ENCODE peak calls at places on chromosomes 2 and 18, in ten cellular contexts. Z is neuronal stem cell; L is activated gamma-delta T cell treated with Interleukin-2 at 50 U/mL for 16 hours; H is fibroblast of gingiva; D is NCI-H345; G is psoas muscle; F is mucosa of gallbladder; E is activated T-helper 1 cell treated with anti-CD3 and anti-CD28 coated beads, Interleukin-12 subunit alpha, Interleukin-12 subunit beta, Interleukin-2, Interleukin-4 antibody, amounts not matched to agents 30 ng/mL and 10 ng/mL and 1 ng/mL, durations not matched to agents 14 hours and 24 hours and 36 hours; R is transverse colon; O is activated CD8-positive, alpha-beta memory T cell treated with anti-CD3 and anti-CD28 coated beads, Interleukin-2, amount 10 ng/mL, durations not matched to agents 7 days and 5 days. I is an unnamed sample.
A peak's percentile ranks its signal among the peaks of the same experiment; 100 is the strongest.

GRCh38 chr2:127545796-127546195 is 10.3 kb downstream of the MYO7B start:
- DNase-seq in Z (no peak), L (no peak), H (no peak), D (no peak), G (no peak), F (no peak), E (no peak), R (no peak), O (no peak), I (no peak)

GRCh38 chr2:12213222-12213621 is 466.8 kb downstream of the LPIN1 start:
- DNase-seq in Z (no peak), L (no peak), H (no peak), D (peak; percentile 5), G (no peak), F (no peak), E (no peak), R (no peak), O (no peak), I (no peak)

GRCh38 chr18:48693006-48693405 is 154.2 kb downstream of the CTIF start:
- DNase-seq in Z (no peak), L (no peak), H (no peak), D (no peak), G (no peak), F (no peak), E (no peak), R (no peak), O (no peak), I (no peak)

GRCh38 chr18:31099490-31100230 is 2.6 kb downstream of the DSC2 start:
- DNase-seq in Z (no peak), L (no peak), H (no peak), D (no peak), G (no peak), F (no peak), E (no peak), R (peak; percentile 22), O (no peak), I (no peak)

GRCh38 chr2:188976545-188977268 is 2.5 kb downstream of the COL3A1 start:
- DNase-seq in Z (no peak), L (no peak), H (peak; percentile 78), D (no peak), G (no peak), F (no peak), E (no peak), R (no peak), O (no peak), I (peak; percentile 82)

GRCh38 chr2:235611337-235611736 is 117.5 kb downstream of the AGAP1 start:
- DNase-seq in Z (no peak), L (no peak), H (no peak), D (peak; percentile 68), G (no peak), F (no peak), E (no peak), R (no peak), O (no peak), I (no peak)

GRCh38 chr18:45386256-45386655 is 229.0 kb upstream of the SLC14A2 start:
- DNase-seq in Z (peak; percentile 52), L (no peak), H (peak; percentile 27), D (peak; percentile 29), G (no peak), F (no peak), E (no peak), R (peak; percentile 24), O (no peak), I (peak; percentile 54)

GRCh38 chr2:149258531-149258930 is 71.9 kb upstream of the LYPD6 start:
- DNase-seq in Z (no peak), L (no peak), H (no peak), D (no peak), G (no peak), F (no peak), E (no peak), R (no peak), O (no peak), I (no peak)

GRCh38 chr2:94872676-94873361 is 1.6 kb downstream of the TEKT4 start:
- DNase-seq in Z (no peak), L (no peak), H (no peak), D (no peak), G (no peak), F (no peak), E (no peak), R (no peak), O (peak; percentile 26), I (no peak)

GRCh38 chr2:130828461-130828860 is 8.3 kb upstream of the ARHGEF4 start:
- DNase-seq in Z (no peak), L (no peak), H (no peak), D (no peak), G (no peak), F (no peak), E (no peak), R (no peak), O (no peak), I (no peak)

GRCh38 chr18:46469186-46469915 is 187.7 kb downstream of the LOXHD1 start:
- DNase-seq in Z (no peak), L (no peak), H (peak; percentile 42), D (peak; percentile 82), G (no peak), F (no peak), E (no peak), R (no peak), O (no peak), I (no peak)

GRCh38 chr2:55616509-55617159 is 788 bp downstream of the PPP4R3B start:
- DNase-seq in Z (peak; percentile 15), L (peak; percentile 25), H (peak; percentile 60), D (peak; percentile 40), G (no peak), F (peak; percentile 24), E (peak; percentile 22), R (peak; percentile 37), O (peak; percentile 60), I (peak; percentile 73)

GRCh38 chr2:196592912-196593881 is 46.3 kb upstream of the CCDC150 start:
- DNase-seq in Z (peak; percentile 62), L (no peak), H (peak; percentile 69), D (peak; percentile 72), G (peak; percentile 18), F (no peak), E (no peak), R (no peak), O (no peak), I (peak; percentile 63)

GRCh38 chr2:149038442-149039212 is at the start of gene LYPD6B:
- DNase-seq in Z (no peak), L (no peak), H (no peak), D (peak; percentile 71), G (no peak), F (peak; percentile 71), E (no peak), R (peak; percentile 75), O (no peak), I (no peak)

GRCh38 chr2:162258686-162259085 is 15.4 kb upstream of the FAP start:
- DNase-seq in Z (no peak), L (no peak), H (peak; percentile 51), D (no peak), G (no peak), F (no peak), E (no peak), R (no peak), O (no peak), I (peak; percentile 51)

GRCh38 chr2:191927319-191927867 is 80.5 kb upstream of the CAVIN2 start:
- DNase-seq in Z (no peak), L (no peak), H (peak; percentile 92), D (peak; percentile 57), G (no peak), F (peak; percentile 89), E (no peak), R (peak; percentile 56), O (no peak), I (peak; percentile 69)

GRCh38 chr2:24049485-24050021 is at the start of gene FKBP1B:
- DNase-seq in Z (peak; percentile 63), L (peak; percentile 47), H (peak; percentile 21), D (peak; percentile 75), G (peak; percentile 58), F (peak; percentile 18), E (peak; percentile 47), R (peak; percentile 80), O (peak; percentile 86), I (peak; percentile 55)

GRCh38 chr2:173884403-173884802 is 80.8 kb downstream of the SP3 start:
- DNase-seq in Z (peak; percentile 9), L (peak; percentile 46), H (peak; percentile 31), D (no peak), G (peak; percentile 35), F (peak; percentile 46), E (no peak), R (peak; percentile 54), O (no peak), I (peak; percentile 66)

GRCh38 chr2:64274399-64275173 is 130.4 kb upstream of the PELI1 start:
- DNase-seq in Z (no peak), L (no peak), H (no peak), D (no peak), G (no peak), F (no peak), E (no peak), R (no peak), O (no peak), I (no peak)

GRCh38 chr2:160096414-160096813 is 34.0 kb upstream of the PLA2R1 start:
- DNase-seq in Z (no peak), L (no peak), H (no peak), D (no peak), G (no peak), F (no peak), E (no peak), R (no peak), O (no peak), I (peak; percentile 31)

GRCh38 chr2:119730598-119731278 is 29.0 kb upstream of the PTPN4 start:
- DNase-seq in Z (no peak), L (no peak), H (no peak), D (peak; percentile 7), G (no peak), F (no peak), E (no peak), R (no peak), O (no peak), I (no peak)

GRCh38 chr2:241542278-241542605 is 16.3 kb upstream of the BOK start:
- DNase-seq in Z (no peak), L (no peak), H (no peak), D (no peak), G (no peak), F (no peak), E (no peak), R (no peak), O (no peak), I (no peak)

I was measured in cardiac fibroblast.